ENCODE peak calls at places on chromosomes 4 and X, in eight cellular contexts. O, T, V, D, N, K, L and M are unnamed samples.

GRCh38 chr4:57492479-57492878 is 382.3 kb upstream of the IGFBP7 start:
- DNase-seq in O (no peak), T (no peak), V (no peak), D (no peak), N (no peak), K (no peak), L (no peak), M (no peak)

GRCh38 chrX:106963111-106963510 is 36.9 kb downstream of the MORC4 start:
- DNase-seq in O (no peak), T (no peak), V (no peak), D (no peak), N (no peak), K (no peak), L (no peak), M (no peak)

GRCh38 chr4:88177981-88178632 is 19.7 kb upstream of the ABCG2 start:
- DNase-seq in O (no peak), T (peak; percentile 76), V (no peak), D (peak; percentile 81), N (peak; percentile 93), K (peak; percentile 34), L (peak; percentile 93), M (peak; percentile 67)

GRCh38 chr4:132227349-132228165 is 921.5 kb upstream of the PCDH10 start:
- DNase-seq in O (no peak), T (peak; percentile 90), V (peak; percentile 7), D (peak; percentile 76), N (peak; percentile 80), K (peak; percentile 51), L (no peak), M (peak; percentile 88)

GRCh38 chr4:91984466-91984865 is 319.3 kb upstream of the GRID2 start:
- DNase-seq in O (no peak), T (no peak), V (no peak), D (peak; percentile 46), N (no peak), K (no peak), L (no peak), M (no peak)

GRCh38 chr4:86594559-86595425 is 677 bp downstream of the PTPN13 start:
- DNase-seq in O (no peak), T (peak; percentile 77), V (peak; percentile 63), D (peak; percentile 53), N (peak; percentile 65), K (peak; percentile 13), L (peak; percentile 43), M (peak; percentile 78)

GRCh38 chr4:132530846-132531245 is 618.2 kb upstream of the PCDH10 start:
- DNase-seq in O (no peak), T (no peak), V (no peak), D (no peak), N (peak; percentile 32), K (no peak), L (no peak), M (no peak)

GRCh38 chr4:163332526-163333405 is at the start of gene NPY1R:
- DNase-seq in O (peak; percentile 4), T (peak; percentile 88), V (peak; percentile 78), D (peak; percentile 70), N (peak; percentile 89), K (peak; percentile 34), L (peak; percentile 76), M (peak; percentile 90)

GRCh38 chr4:107823870-107824366 is 814 bp upstream of the SGMS2 start:
- DNase-seq in O (no peak), T (no peak), V (no peak), D (no peak), N (peak; percentile 77), K (peak; percentile 70), L (no peak), M (no peak)

GRCh38 chr4:13527983-13528822 is 16.1 kb downstream of the NKX3-2 start:
- DNase-seq in O (peak; percentile 66), T (no peak), V (peak; percentile 42), D (no peak), N (peak; percentile 47), K (no peak), L (peak; percentile 60), M (no peak)

GRCh38 chr4:184805462-184806245 is 20.1 kb downstream of the ACSL1 start:
- DNase-seq in O (no peak), T (peak; percentile 57), V (peak; percentile 71), D (peak; percentile 15), N (no peak), K (no peak), L (no peak), M (no peak)

GRCh38 chr4:168755643-168756482 is 254.2 kb downstream of the CBR4 start:
- DNase-seq in O (no peak), T (no peak), V (no peak), D (peak; percentile 27), N (no peak), K (no peak), L (no peak), M (no peak)

GRCh38 chr4:134027931-134028330 is 173.7 kb downstream of the PABPC4L start:
- DNase-seq in O (no peak), T (peak; percentile 74), V (no peak), D (peak; percentile 85), N (no peak), K (peak; percentile 12), L (peak; percentile 23), M (no peak)

GRCh38 chr4:47287735-47288134 is 175.8 kb downstream of the COMMD8 start:
- DNase-seq in O (no peak), T (peak; percentile 36), V (no peak), D (peak; percentile 5), N (no peak), K (no peak), L (peak; percentile 26), M (no peak)

GRCh38 chr4:24172406-24172805 is 282.6 kb upstream of the PPARGC1A start:
- DNase-seq in O (no peak), T (no peak), V (no peak), D (no peak), N (no peak), K (no peak), L (no peak), M (peak; percentile 26)

GRCh38 chr4:169662226-169662625 is 41.8 kb downstream of the CLCN3 start:
- DNase-seq in O (no peak), T (no peak), V (no peak), D (no peak), N (no peak), K (no peak), L (no peak), M (no peak)

GRCh38 chr4:120824905-120825304 is 97.6 kb downstream of the PRDM5 start:
- DNase-seq in O (no peak), T (no peak), V (no peak), D (no peak), N (no peak), K (no peak), L (no peak), M (no peak)

DNA sequence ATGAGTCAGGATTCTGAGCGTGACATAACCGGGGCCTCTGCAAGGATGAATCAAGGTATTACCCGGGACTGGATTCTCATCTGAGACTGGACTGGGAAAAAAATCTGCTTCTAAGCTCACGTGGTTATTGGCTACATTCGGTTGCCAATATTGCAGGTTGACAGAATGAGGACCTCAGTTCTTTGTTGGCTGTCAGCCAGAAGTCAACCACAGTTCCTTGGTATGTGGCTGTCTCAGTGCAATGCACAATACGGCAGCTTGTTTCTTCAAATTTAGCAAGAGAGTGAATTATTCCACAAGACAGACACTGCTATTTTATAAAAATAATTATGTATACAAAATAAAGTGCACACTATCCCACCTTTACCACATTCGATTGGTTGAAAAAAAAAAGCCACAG is 424.2 kb downstream of the KLHL4 start:
- DNase-seq in O (no peak), T (no peak), V (no peak), D (peak; percentile 42), N (no peak), K (no peak), L (no peak), M (no peak)
- TF ChIP-seq EZH2phosphoT487 in O (no peak), T (no peak), V (no peak), D (no peak), N (no peak), K (no peak), L (no peak), M (no peak)

GRCh38 chr4:5980436-5981155 is 37.6 kb downstream of the C4orf50 start:
- DNase-seq in O (no peak), T (no peak), V (peak; percentile 73), D (no peak), N (no peak), K (peak; percentile 7), L (no peak), M (no peak)

GRCh38 chr4:5982156-5982973 is 35.9 kb downstream of the C4orf50 start:
- DNase-seq in O (no peak), T (no peak), V (no peak), D (no peak), N (no peak), K (no peak), L (no peak), M (no peak)

GRCh38 chr4:5976431-5976830 is 41.8 kb downstream of the C4orf50 start:
- DNase-seq in O (no peak), T (no peak), V (no peak), D (no peak), N (peak; percentile 56), K (no peak), L (no peak), M (no peak)

GRCh38 chr4:5976921-5977320 is 41.3 kb downstream of the C4orf50 start:
- DNase-seq in O (no peak), T (no peak), V (no peak), D (no peak), N (no peak), K (no peak), L (no peak), M (no peak)

GRCh38 chr4:5979981-5980380 is 38.2 kb downstream of the C4orf50 start:
- DNase-seq in O (no peak), T (no peak), V (peak; percentile 80), D (peak; percentile 39), N (peak; percentile 86), K (peak; percentile 7), L (peak; percentile 42), M (peak; percentile 82)
- TF ChIP-seq CTCF in O (peak; percentile 25), T (peak; percentile 34), V (no peak), D (peak; percentile 47), N (peak; percentile 74), K (peak; percentile 61), L (peak; percentile 52), M (peak; percentile 76)

DNA sequence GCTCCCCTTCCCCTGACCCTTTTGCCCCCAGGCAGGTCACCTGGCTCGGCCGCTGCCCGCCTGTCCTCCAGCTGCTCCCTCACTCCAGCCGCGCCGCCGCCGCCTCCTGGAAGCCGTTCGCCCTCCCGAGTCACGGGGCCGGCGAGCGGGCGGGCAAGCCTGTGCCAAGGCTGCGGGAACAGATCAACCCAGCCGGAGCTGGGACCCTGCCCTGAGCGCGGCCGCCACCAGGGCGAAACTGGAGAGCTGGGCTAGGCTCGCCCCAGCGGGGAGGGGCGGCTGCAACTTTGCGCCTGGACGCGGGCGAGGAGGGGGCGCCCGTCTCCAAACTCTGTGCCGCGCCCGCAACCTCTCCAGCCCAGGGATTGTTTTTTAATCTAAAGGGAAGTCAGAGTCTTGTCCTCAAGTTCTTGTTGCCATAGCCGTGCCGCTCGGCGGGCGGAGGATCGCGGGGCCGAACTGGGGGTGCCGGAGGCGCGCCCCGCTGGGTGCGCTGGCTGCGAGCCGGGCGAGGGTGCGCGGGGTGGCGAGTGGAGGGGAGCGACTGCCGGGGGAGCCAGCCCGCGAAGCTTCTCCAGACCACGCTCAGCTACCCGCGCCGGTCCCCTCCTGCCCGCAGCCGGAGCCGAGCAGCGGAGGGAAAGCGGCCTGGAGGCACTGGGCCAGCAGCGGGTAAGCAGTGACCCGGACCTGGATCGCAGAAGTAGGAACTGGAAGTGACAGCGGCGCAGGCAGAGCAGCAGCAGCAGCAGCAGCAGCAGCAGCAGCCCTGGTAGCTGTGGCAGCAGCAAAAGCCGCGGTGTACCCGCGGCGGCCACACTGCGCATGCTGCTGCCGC is 13.4 kb downstream of the ARHGEF6 start:
- DNase-seq in O (peak; percentile 73), T (peak; percentile 57), V (peak; percentile 84), D (peak; percentile 59), N (peak; percentile 72), K (no peak), L (peak; percentile 68), M (peak; percentile 74)
- H3K4me1 ChIP-seq in O (peaks cover 84% of the 10 kb centered on the region), T (no peaks in the 10 kb centered on the region), V (peaks cover 7% of the 10 kb centered on the region), D (peaks cover 20% of the 10 kb centered on the region), N (peaks cover 13% of the 10 kb centered on the region), K (peaks cover 4% of the 10 kb centered on the region), L (no peaks in the 10 kb centered on the region), M (no peaks in the 10 kb centered on the region)

GRCh38 chr4:4491396-4491893 is 50.4 kb downstream of the STX18 start:
- DNase-seq in O (peak; percentile 55), T (no peak), V (no peak), D (no peak), N (no peak), K (no peak), L (no peak), M (no peak)
- TF ChIP-seq EZH2phosphoT487 in O (no peak), T (no peak), V (no peak), D (no peak), N (no peak), K (no peak), L (no peak), M (no peak)